ENCODE peak calls at places on chromosomes 11 and 22, in five cellular contexts. Z, D, J, X and H are unnamed samples.

GRCh38 chr11:102780491-102780918 is at the start of gene MMP10:
- DNase-seq in Z (no peak), D (peak), J (no peak), X (peak), H (peak)

GRCh38 chr11:36452231-36452630 is 57.8 kb downstream of the TRAF6 start:
- DNase-seq in D (no peak), X (peak), Z (no peak), J (no peak), H (peak)

GRCh38 chr11:13896175-13896989 is 66.1 kb upstream of the SPON1 start:
- DNase-seq in D (no peak), X (no peak), J (no peak), Z (no peak), H (no peak)

GRCh38 chr11:8192896-8193209 is 24.0 kb upstream of the RIC3 start:
- DNase-seq in D (no peak), Z (no peak), J (no peak), X (no peak), H (no peak)

GRCh38 chr22:50008151-50009040 is 4.2 kb downstream of the IL17REL start:
- DNase-seq in Z (no peak), D (no peak), J (peak), X (no peak), H (no peak)

GRCh38 chr22:27386186-27386585 is 415.4 kb downstream of the MN1 start:
- DNase-seq in J (no peak), Z (no peak), D (no peak), X (no peak), H (no peak)

GRCh38 chr11:65525659-65526480 is 987 bp downstream of the SCYL1 start:
- DNase-seq in X (no peak), Z (no peak), D (no peak), J (no peak), H (no peak)

GRCh38 chr11:132576706-132577105 is 955.6 kb downstream of the OPCML start:
- DNase-seq in X (peak), D (peak), J (no peak), Z (no peak), H (peak)

GRCh38 chr11:10581481-10582019 is 13.1 kb upstream of the LYVE1 start:
- DNase-seq in D (peak), J (no peak), X (peak), Z (no peak), H (no peak)

GRCh38 chr11:102226702-102227101 is 90.6 kb upstream of the BIRC3 start:
- DNase-seq in J (no peak), D (peak), X (peak), Z (no peak), H (peak)

GRCh38 chr11:68373810-68374501 is 61.6 kb downstream of the LRP5 start:
- DNase-seq in X (peak), J (no peak), D (peak), Z (no peak), H (peak)

GRCh38 chr22:46780453-46780852 is 18.0 kb downstream of the TBC1D22A start:
- DNase-seq in Z (no peak), J (no peak), D (no peak), X (no peak), H (no peak)

GRCh38 chr22:46728470-46728869 is 9.6 kb downstream of the CERK start:
- DNase-seq in J (no peak), D (no peak), Z (no peak), X (no peak), H (no peak)

GRCh38 chr11:70428701-70429427 is 30.5 kb downstream of the CTTN start:
- DNase-seq in Z (no peak), X (no peak), D (no peak), J (no peak), H (no peak)

GRCh38 chr11:11993814-11994213 is 14.6 kb downstream of the DKK3 start:
- DNase-seq in D (peak), X (peak), Z (no peak), J (no peak), H (peak)

DNA sequence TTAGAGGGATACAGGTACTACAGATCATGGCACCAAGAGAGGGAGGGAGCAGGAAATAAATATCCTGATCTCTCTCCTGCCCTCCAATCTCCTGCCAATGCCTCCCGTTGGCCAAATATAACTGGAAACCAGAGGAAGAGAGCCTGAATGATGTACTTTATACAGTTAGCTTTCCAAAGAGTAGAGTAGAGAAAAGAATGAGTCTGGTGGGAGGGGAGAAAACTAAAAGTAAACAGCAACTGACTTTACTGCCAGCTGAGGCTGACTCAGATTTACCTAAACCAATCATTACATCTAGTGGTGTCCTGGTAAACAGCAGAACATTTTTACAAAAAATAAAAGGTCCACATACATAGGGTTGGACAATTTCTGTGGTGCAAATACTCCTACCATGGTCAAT is 5.1 kb downstream of the MPZL3 start:
- DNase-seq in D (peak), J (no peak), Z (no peak), X (no peak), H (no peak)
- TF ChIP-seq CTCF in D (no peak), J (no peak), Z (no peak), X (no peak), H (no peak)

DNA sequence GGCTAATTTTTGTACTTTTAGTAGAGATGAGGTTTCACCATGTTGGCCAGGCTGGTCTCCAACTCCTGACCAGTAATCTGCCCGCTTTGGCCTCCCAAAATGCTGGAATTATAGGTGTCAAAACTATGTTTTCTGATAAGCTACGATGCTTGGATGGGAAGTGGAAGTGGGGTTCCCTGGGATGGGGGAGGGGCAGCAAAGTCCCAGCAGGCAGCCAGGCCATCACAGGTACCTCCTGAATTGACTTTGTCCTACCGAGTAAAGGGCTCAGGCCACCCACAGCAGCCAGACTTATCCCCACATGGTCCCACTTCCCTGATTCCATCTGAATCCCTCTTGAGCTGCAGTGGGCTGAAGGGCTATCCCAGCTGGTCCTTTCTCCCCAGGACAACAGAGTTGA is 6.9 kb downstream of the FTH1 start:
- DNase-seq in X (no peak), J (no peak), D (no peak), Z (no peak), H (no peak)
- TF ChIP-seq CTCF in X (no peak), J (no peak), D (no peak), Z (no peak), H (no peak)

DNA sequence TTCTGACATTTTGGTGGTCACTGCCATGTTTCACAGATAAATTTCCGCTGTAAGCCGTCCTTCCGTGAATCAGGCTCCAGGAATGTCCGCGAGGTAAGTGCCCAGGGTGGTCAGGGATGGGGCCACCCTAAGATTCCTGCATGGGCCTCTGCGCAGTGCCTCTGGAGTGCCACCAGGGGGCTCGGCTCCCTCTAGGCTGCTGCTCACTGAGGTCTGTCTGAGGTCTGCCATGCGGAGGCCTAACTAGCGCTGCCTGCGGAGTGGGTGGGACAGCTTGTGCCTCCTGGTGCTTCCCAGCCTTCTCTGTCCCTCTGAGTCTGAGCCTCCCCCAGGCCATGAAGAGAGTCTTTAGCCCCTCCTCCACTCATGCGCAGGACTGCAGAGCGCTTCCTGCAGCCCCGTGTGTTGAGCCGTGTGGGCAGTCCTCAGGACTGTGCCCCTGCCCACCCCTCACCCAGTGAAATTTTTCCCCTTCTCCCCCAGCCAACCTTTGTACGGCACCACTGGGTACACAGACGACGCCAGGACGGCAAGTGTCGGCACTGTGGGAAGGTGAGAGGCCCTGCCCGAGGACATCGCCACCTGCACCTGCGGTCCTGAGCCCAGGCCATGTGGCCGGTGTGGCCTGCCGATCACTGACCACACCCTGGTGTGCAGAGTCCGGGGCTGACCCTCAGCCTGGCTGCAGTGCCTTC is 11.9 kb upstream of the MDK start:
- DNase-seq in J (peak), D (peak), Z (no peak), X (peak), H (peak)
- TF ChIP-seq CTCF in J (peak), D (peak), Z (peak), X (peak), H (peak)

DNA sequence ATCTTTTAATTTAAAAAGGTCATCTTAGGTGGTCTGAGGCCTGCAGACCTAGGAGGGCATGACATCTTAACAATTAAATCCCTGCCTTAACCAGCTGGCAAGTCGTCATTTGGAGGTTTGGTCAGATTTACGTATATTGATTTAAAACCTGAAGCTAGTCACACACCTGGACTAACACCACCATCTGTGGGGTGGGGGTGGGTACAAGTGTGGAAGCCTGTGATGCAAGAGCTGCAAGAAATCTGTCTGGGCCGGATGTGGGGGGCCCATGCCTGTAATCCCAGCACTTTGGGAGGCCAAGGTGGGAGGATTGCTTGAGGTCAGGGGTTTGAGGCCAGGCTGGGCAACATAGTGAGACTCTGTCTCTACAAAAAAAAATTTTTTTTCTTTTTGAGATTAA is 11.6 kb downstream of the CCDC87 start:
- DNase-seq in D (no peak), X (no peak), Z (no peak), J (no peak), H (no peak)
- TF ChIP-seq CTCF in D (no peak), X (no peak), Z (no peak), J (no peak), H (no peak)

DNA sequence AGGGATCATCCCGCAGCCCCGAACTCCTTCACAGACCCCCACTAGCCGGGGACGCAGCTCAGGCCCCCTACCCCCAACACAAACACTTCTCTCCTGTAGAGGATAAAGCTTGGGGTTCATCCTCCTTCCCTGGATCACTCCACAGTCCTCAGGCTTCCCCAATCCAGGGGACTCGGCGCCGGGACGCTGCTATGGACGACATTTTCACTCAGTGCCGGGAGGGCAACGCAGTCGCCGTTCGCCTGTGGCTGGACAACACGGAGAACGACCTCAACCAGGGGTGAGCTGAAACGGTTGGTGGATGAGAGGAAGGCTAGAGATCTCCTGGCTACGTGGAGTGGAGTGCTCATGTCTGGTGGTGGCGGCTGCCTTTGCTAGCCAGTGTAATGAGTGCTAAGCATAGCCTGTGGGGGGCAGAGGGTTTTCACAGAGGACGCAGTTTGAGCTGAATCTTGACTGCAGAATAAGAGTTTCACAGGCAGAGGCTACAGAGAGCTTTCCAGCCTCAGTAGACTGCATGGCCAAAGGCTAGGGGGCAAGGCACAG is 580 bp downstream of the ILK start:
- DNase-seq in X (peak), Z (peak), D (peak), J (peak), H (peak)
- TF ChIP-seq CTCF in X (peak), Z (peak), D (peak), J (peak), H (peak)

GRCh38 chr11:63710476-63711217 is 29.3 kb downstream of the RTN3 start:
- DNase-seq in J (no peak), D (peak), X (peak), Z (no peak), H (peak)
- TF ChIP-seq CTCF in J (no peak), D (peak), X (peak), Z (no peak), H (no peak)

GRCh38 chr11:3195251-3196160 is 23.1 kb downstream of the MRGPRG start:
- DNase-seq in X (no peak), Z (no peak), J (no peak), D (peak), H (no peak)
- TF ChIP-seq CTCF in X (peak), Z (no peak), J (no peak), D (peak), H (peak)

GRCh38 chr11:40716344-40717178 is 742.9 kb downstream of the LRRC4C start:
- DNase-seq in D (no peak), X (no peak), Z (no peak), J (no peak), H (no peak)

DNA sequence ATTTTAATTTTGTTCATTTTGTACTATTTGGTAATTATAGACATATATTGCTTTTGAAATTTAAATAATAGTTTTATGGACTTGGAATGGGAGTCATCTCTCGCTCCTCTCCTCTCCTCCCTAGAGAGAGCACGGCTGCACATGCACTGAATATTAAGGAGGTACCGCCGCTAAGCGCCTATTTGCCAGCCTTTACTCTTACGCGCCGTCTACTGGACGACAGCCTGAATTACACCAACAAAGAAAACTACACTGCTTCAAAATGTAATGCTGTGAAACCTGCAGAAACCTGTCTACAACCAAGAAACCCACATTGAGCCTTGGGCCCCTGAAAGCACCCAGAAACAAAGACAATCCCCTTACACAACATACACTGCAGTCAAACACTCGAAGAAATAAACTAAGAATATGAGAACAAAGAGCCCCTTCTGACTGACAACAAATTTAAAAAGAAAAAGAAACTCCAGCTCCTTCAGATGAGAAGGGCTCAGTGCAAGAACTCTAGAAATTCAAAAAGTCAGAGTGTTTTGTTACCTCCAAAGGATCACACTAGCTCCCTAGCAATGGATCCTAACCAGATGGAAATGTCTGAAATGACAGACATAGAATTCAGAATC is 737.2 kb downstream of the LRRC4C start:
- DNase-seq in J (no peak), Z (no peak), X (no peak), D (peak), H (peak)
- TF ChIP-seq CTCF in J (peak), Z (peak), X (peak), D (peak), H (peak)

GRCh38 chr11:72704028-72704782 is 30.0 kb upstream of the PDE2A start:
- DNase-seq in Z (no peak), X (peak), J (no peak), D (no peak), H (no peak)
- TF ChIP-seq CTCF in Z (no peak), X (peak), J (no peak), D (peak), H (no peak)

DNA sequence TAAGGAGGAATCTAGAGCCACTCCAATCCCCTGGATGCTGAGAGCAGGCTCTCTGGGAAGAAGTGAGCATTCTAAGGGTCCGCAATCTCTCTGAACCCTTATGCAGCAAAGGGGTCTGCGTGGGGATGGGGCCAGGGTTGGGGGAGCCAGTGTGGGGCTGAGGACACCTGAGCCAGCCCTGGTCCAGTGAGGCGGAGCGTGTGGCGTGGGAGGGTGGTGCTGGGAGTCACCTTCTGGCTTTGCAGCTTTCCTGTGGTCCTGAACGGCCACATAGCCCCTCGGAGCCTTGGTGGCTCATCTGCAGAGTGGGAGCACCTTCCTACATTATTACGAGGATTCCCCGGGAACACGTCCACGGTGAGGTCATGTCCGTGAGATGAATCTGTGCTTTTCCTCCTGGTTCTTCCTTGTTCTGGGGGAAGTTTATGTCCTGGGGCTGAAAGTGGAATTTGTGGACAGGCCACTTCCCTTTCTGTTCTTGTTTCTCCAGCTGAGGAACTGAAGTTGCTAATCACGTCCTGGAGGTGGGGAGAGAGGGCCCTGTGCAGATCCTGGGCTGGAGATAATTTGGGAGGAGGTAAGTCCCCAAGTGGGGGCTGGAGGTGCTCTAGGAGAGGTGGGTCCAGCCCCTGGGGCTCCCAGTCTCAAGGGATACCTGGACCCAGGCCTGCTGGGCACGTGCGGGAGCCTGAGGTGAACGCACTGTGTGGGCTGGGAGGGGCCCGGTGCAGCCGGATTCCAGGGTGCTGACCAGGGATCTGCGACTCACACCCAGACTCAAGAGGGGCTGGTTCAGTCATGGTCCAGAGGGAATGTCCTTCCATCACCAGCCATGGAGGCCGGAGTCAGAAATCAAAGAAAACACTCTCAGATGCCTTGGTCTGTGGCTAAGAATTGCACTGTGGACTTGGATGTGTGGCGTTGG is 6.1 kb downstream of the MRGPRE start:
- DNase-seq in D (no peak), J (no peak), X (no peak), Z (no peak), H (no peak)
- TF ChIP-seq CTCF in D (no peak), J (no peak), X (no peak), Z (no peak), H (no peak)